ENCODE peak calls at places on chromosomes 16 and 17, in four cellular contexts. One of them, this sample, is unnamed.

GRCh38 chr16:47779201-47780016 is 318.3 kb downstream of the PHKB start:
- DNase-seq in hepatocyte: no peak
- DNase-seq in aorta: no peak
- DNase-seq in tibial artery: no peak
- DNase-seq in this sample: no peak

GRCh38 chr17:42163113-42163512 is 8.3 kb upstream of the RAB5C start:
- DNase-seq in hepatocyte: no peak
- DNase-seq in aorta: no peak
- DNase-seq in tibial artery: no peak
- DNase-seq in this sample: no peak

GRCh38 chr16:84853534-84853933 is 33.7 kb downstream of the CRISPLD2 start:
- DNase-seq in hepatocyte: no peak
- DNase-seq in aorta: no peak
- DNase-seq in tibial artery: no peak
- DNase-seq in this sample: no peak

GRCh38 chr17:5933430-5933829 is 136.7 kb upstream of the WSCD1 start:
- DNase-seq in hepatocyte: no peak
- DNase-seq in aorta: no peak
- DNase-seq in tibial artery: no peak
- DNase-seq in this sample: no peak

GRCh38 chr16:27599606-27600005 is 49.7 kb downstream of the KATNIP start:
- DNase-seq in hepatocyte: no peak
- DNase-seq in aorta: no peak
- DNase-seq in tibial artery: no peak
- DNase-seq in this sample: no peak

GRCh38 chr17:77291591-77292386 is 151.0 kb downstream of the SEC14L1 start:
- DNase-seq in hepatocyte: no peak
- DNase-seq in aorta: no peak
- DNase-seq in tibial artery: no peak
- DNase-seq in this sample: no peak

GRCh38 chr17:915416-916201 is 64.0 kb downstream of the NXN start:
- DNase-seq in hepatocyte: peak; percentile 54
- DNase-seq in aorta: no peak
- DNase-seq in tibial artery: no peak
- DNase-seq in this sample: peak; percentile 86

GRCh38 chr17:77886387-77886728 is 72.1 kb upstream of the TNRC6C start:
- DNase-seq in hepatocyte: no peak
- DNase-seq in aorta: peak; percentile 58
- DNase-seq in tibial artery: no peak
- DNase-seq in this sample: no peak

GRCh38 chr17:15468142-15468541 is 721 bp upstream of the CDRT4 start:
- DNase-seq in hepatocyte: peak; percentile 53
- DNase-seq in aorta: no peak
- DNase-seq in tibial artery: no peak
- DNase-seq in this sample: peak; percentile 31

GRCh38 chr16:77663711-77664110 is 58.6 kb upstream of the NUDT7 start:
- DNase-seq in hepatocyte: no peak
- DNase-seq in aorta: no peak
- DNase-seq in tibial artery: no peak
- DNase-seq in this sample: no peak

GRCh38 chr17:16933317-16934132 is 38.4 kb downstream of the TNFRSF13B start:
- DNase-seq in hepatocyte: no peak
- DNase-seq in aorta: peak; percentile 29
- DNase-seq in tibial artery: peak; percentile 43
- DNase-seq in this sample: no peak

GRCh38 chr17:56601613-56602012 is 8.1 kb downstream of the NOG start:
- DNase-seq in hepatocyte: no peak
- DNase-seq in aorta: no peak
- DNase-seq in tibial artery: no peak
- DNase-seq in this sample: no peak

GRCh38 chr17:50593321-50593720 is 32.8 kb downstream of the CACNA1G start:
- DNase-seq in hepatocyte: peak; percentile 77
- DNase-seq in aorta: no peak
- DNase-seq in tibial artery: no peak
- DNase-seq in this sample: no peak

GRCh38 chr17:82065638-82066303 is at the start of gene DUS1L:
- DNase-seq in hepatocyte: peak; percentile 78
- DNase-seq in aorta: peak; percentile 74
- DNase-seq in tibial artery: no peak
- DNase-seq in this sample: peak; percentile 74

GRCh38 chr16:2838928-2839327 is 8.8 kb downstream of the ZG16B start:
- DNase-seq in hepatocyte: peak; percentile 90
- DNase-seq in aorta: peak; percentile 66
- DNase-seq in tibial artery: no peak
- DNase-seq in this sample: peak; percentile 84

GRCh38 chr17:28928061-28928460 is 23.3 kb downstream of the PHF12 start:
- DNase-seq in hepatocyte: no peak
- DNase-seq in aorta: no peak
- DNase-seq in tibial artery: no peak
- DNase-seq in this sample: no peak

GRCh38 chr17:76697702-76698465 is 12.9 kb downstream of the MXRA7 start:
- DNase-seq in hepatocyte: peak; percentile 80
- DNase-seq in aorta: peak; percentile 50
- DNase-seq in tibial artery: peak; percentile 81
- DNase-seq in this sample: peak; percentile 78

GRCh38 chr16:53105565-53105964 is 50.8 kb downstream of the CHD9 start:
- DNase-seq in hepatocyte: no peak
- DNase-seq in aorta: no peak
- DNase-seq in tibial artery: no peak
- DNase-seq in this sample: no peak

GRCh38 chr16:84593825-84594724 is 23.8 kb downstream of the COTL1 start:
- DNase-seq in hepatocyte: no peak
- DNase-seq in aorta: peak; percentile 56
- DNase-seq in tibial artery: no peak
- DNase-seq in this sample: peak; percentile 52

GRCh38 chr17:80755650-80756405 is 211.2 kb downstream of the RPTOR start:
- DNase-seq in hepatocyte: no peak
- DNase-seq in aorta: no peak
- DNase-seq in tibial artery: no peak
- DNase-seq in this sample: no peak

GRCh38 chr16:53061701-53062159 is 6.9 kb downstream of the CHD9 start:
- DNase-seq in hepatocyte: no peak
- DNase-seq in aorta: peak; percentile 62
- DNase-seq in tibial artery: no peak
- DNase-seq in this sample: no peak

GRCh38 chr16:30561212-30561816 is 3.1 kb upstream of the ZNF764 start:
- DNase-seq in hepatocyte: no peak
- DNase-seq in aorta: peak; percentile 66
- DNase-seq in tibial artery: no peak
- DNase-seq in this sample: no peak

GRCh38 chr17:38868095-38868967 is 1.5 kb upstream of the LASP1 start:
- DNase-seq in hepatocyte: peak; percentile 68
- DNase-seq in aorta: peak; percentile 75
- DNase-seq in tibial artery: peak; percentile 88
- DNase-seq in this sample: peak; percentile 20

GRCh38 chr17:29698837-29699236 is 76.1 kb upstream of the CORO6 start:
- DNase-seq in hepatocyte: no peak
- DNase-seq in aorta: no peak
- DNase-seq in tibial artery: no peak
- DNase-seq in this sample: peak; percentile 15

GRCh38 chr17:4236456-4236855 is 27.3 kb downstream of the ANKFY1 start:
- DNase-seq in hepatocyte: no peak
- DNase-seq in aorta: no peak
- DNase-seq in tibial artery: no peak
- DNase-seq in this sample: peak; percentile 32

GRCh38 chr16:2471016-2471652 is at the start of gene NTN3:
- DNase-seq in hepatocyte: peak; percentile 84
- DNase-seq in aorta: no peak
- DNase-seq in tibial artery: no peak
- DNase-seq in this sample: peak; percentile 78

GRCh38 chr17:41810659-41811548 is 845 bp downstream of the P3H4 start:
- DNase-seq in hepatocyte: peak; percentile 51
- DNase-seq in aorta: no peak
- DNase-seq in tibial artery: no peak
- DNase-seq in this sample: no peak

GRCh38 chr16:87451563-87452210 is 41.1 kb downstream of the ZCCHC14 start:
- DNase-seq in hepatocyte: no peak
- DNase-seq in aorta: no peak
- DNase-seq in tibial artery: no peak
- DNase-seq in this sample: peak; percentile 52

GRCh38 chr17:37830151-37830993 is 85.5 kb upstream of the HNF1B start:
- DNase-seq in hepatocyte: peak; percentile 37
- DNase-seq in aorta: no peak
- DNase-seq in tibial artery: no peak
- DNase-seq in this sample: no peak

GRCh38 chr17:39870776-39871175 is 2.8 kb downstream of the ZPBP2 start:
- DNase-seq in hepatocyte: no peak
- DNase-seq in aorta: no peak
- DNase-seq in tibial artery: no peak
- DNase-seq in this sample: no peak

GRCh38 chr16:22844426-22844825 is 30.5 kb downstream of the HS3ST2 start:
- DNase-seq in hepatocyte: no peak
- DNase-seq in aorta: no peak
- DNase-seq in tibial artery: no peak
- DNase-seq in this sample: no peak

GRCh38 chr17:58870747-58871146 is 115.1 kb downstream of the PPM1E start:
- DNase-seq in hepatocyte: no peak
- DNase-seq in aorta: no peak
- DNase-seq in tibial artery: no peak
- DNase-seq in this sample: no peak

GRCh38 chr16:11799017-11799381 is 1.9 kb upstream of the ZC3H7A start:
- DNase-seq in hepatocyte: no peak
- DNase-seq in aorta: no peak
- DNase-seq in tibial artery: peak; percentile 38
- DNase-seq in this sample: no peak
- H3K4me1 ChIP-seq in hepatocyte: peaks cover 31% of the 10 kb centered on the region
- H3K4me1 ChIP-seq in aorta: no peaks in the 10 kb centered on the region
- H3K4me1 ChIP-seq in tibial artery: peaks cover 29% of the 10 kb centered on the region
- H3K4me1 ChIP-seq in this sample: peaks cover 25% of the 10 kb centered on the region

GRCh38 chr17:69608114-69608513 is 193.6 kb downstream of the MAP2K6 start:
- DNase-seq in hepatocyte: no peak
- DNase-seq in aorta: no peak
- DNase-seq in tibial artery: no peak
- DNase-seq in this sample: no peak
- H3K27ac ChIP-seq in hepatocyte: peak overlapping the region; percentile 67
- H3K27ac ChIP-seq in aorta: no peak overlapping the region
- H3K27ac ChIP-seq in tibial artery: peak overlapping the region; percentile 50
- H3K27ac ChIP-seq in this sample: no peak overlapping the region

DNA sequence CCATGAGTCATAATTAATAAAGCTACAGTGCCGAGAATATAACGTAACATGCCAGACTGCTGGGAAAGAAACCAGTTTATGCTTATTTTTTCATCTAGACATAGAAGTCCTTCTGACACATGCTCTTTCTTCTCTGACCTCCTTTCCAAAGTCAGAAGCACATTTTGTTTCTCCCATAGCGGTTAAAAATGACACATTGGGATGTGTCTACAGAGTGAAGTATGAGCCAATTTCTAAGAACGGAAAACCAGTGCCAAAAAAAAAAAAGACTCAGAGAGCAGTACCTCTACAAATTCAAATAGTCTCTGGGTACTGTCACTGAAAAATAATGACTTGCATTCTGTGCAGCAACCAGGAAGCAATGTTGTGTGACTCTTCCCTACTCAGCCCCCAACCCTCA is 145.4 kb upstream of the PMFBP1 start:
- DNase-seq in hepatocyte: no peak
- DNase-seq in aorta: no peak
- DNase-seq in tibial artery: no peak
- DNase-seq in this sample: peak; percentile 80
- H3K9me3 ChIP-seq in hepatocyte: no peaks in the 10 kb centered on the region
- H3K9me3 ChIP-seq in aorta: no peaks in the 10 kb centered on the region
- H3K9me3 ChIP-seq in tibial artery: no peaks in the 10 kb centered on the region
- H3K9me3 ChIP-seq in this sample: no peaks in the 10 kb centered on the region

DNA sequence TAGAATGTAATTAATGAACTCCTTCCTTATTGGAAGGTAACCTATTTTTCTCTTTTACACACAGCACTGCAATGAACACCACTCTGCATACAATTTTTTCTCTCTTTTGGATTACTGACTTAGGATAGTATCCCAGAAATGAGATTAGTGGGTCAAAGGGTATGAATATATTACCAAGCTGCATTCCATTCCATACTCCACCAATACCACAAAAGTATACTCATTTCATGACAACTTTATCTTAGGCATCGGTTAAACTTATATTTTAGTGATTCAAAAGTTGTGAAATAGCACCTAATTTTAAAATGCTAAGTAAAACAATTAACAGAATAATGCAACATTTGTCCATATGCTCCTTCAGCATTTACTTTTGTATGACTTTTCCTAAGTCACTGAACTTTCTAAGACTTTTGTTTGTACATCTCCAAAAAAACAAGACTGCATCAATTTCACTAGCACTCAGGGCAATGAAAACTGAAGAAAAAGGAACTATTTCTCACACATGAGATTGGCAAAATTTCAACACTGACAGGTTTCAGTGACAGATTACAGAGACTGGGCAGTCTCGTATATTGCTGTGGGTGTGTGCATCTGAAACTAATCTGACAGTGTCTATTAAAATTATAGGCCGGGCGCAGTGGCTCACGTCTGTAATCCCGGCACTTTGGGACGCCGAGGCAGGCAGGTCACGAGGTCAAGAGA is 32.1 kb downstream of the HELZ start:
- DNase-seq in hepatocyte: no peak
- DNase-seq in aorta: no peak
- DNase-seq in tibial artery: no peak
- DNase-seq in this sample: no peak
- H3K4me1 ChIP-seq in hepatocyte: peaks cover 6% of the 10 kb centered on the region
- H3K4me1 ChIP-seq in aorta: no peaks in the 10 kb centered on the region
- H3K4me1 ChIP-seq in tibial artery: no peaks in the 10 kb centered on the region
- H3K4me1 ChIP-seq in this sample: no peaks in the 10 kb centered on the region

GRCh38 chr17:43416998-43417891 is 18.5 kb downstream of the ARL4D start:
- DNase-seq in hepatocyte: peak; percentile 44
- DNase-seq in aorta: peak; percentile 84
- DNase-seq in tibial artery: peak; percentile 92
- DNase-seq in this sample: peak; percentile 77
- H3K27ac ChIP-seq in hepatocyte: peak overlapping the region; percentile 70
- H3K27ac ChIP-seq in aorta: peak overlapping the region; percentile 65
- H3K27ac ChIP-seq in tibial artery: peak overlapping the region; percentile 78
- H3K27ac ChIP-seq in this sample: peak overlapping the region; percentile 58

DNA sequence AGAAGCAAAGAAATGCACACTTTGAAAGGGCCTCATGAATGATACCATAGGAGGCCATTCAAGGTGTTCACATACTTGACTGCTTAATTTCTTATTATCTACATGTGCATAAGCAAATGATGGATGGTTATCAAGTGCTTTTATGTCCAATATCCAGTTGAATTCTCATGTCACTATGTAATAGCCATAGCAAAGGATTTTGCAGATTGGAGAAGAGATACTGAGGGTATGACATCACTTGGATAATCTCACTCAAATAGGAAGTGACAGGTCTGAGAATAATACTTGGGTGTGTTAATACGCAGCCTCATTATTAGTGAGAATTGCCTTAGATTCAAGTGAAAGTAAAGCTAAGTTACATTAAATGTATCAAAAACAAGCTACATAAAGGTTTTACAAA is 1208.6 kb downstream of the CDH11 start:
- DNase-seq in hepatocyte: no peak
- DNase-seq in aorta: no peak
- DNase-seq in tibial artery: no peak
- DNase-seq in this sample: no peak
- H3K9me3 ChIP-seq in hepatocyte: no peaks in the 10 kb centered on the region
- H3K9me3 ChIP-seq in aorta: no peaks in the 10 kb centered on the region
- H3K9me3 ChIP-seq in tibial artery: no peaks in the 10 kb centered on the region
- H3K9me3 ChIP-seq in this sample: no peaks in the 10 kb centered on the region

This sample was measured in cardiac muscle cell.